ENCODE peak calls at places on chromosomes 4 and X, in nine cellular contexts. One of them, this sample, is unnamed.

GRCh38 chr4:140242357-140243284 is 88.6 kb upstream of the MAML3 start:
- DNase-seq in HCT116: no peak
- DNase-seq in GM12892: no peak
- DNase-seq in IMR-90: no peak
- DNase-seq in lower leg skin: no peak
- DNase-seq in body of pancreas: no peak
- DNase-seq in H1: no peak
- DNase-seq in K562: no peak
- DNase-seq in tibial nerve: no peak
- DNase-seq in this sample: no peak

GRCh38 chrX:134171661-134172587 is 65.1 kb upstream of the CCDC160 start:
- DNase-seq in HCT116: no peak
- DNase-seq in GM12892: no peak
- DNase-seq in IMR-90: no peak
- DNase-seq in lower leg skin: no peak
- DNase-seq in body of pancreas: peak; percentile 32
- DNase-seq in H1: no peak
- DNase-seq in K562: no peak
- DNase-seq in tibial nerve: peak; percentile 28
- DNase-seq in this sample: no peak

GRCh38 chr4:138107023-138107422 is 135.1 kb downstream of the SLC7A11 start:
- DNase-seq in HCT116: no peak
- DNase-seq in GM12892: no peak
- DNase-seq in IMR-90: no peak
- DNase-seq in lower leg skin: no peak
- DNase-seq in body of pancreas: no peak
- DNase-seq in H1: no peak
- DNase-seq in K562: no peak
- DNase-seq in tibial nerve: no peak
- DNase-seq in this sample: no peak

GRCh38 chr4:59127748-59128147 is 2017.6 kb upstream of the IGFBP7 start:
- DNase-seq in HCT116: no peak
- DNase-seq in GM12892: no peak
- DNase-seq in IMR-90: no peak
- DNase-seq in lower leg skin: no peak
- DNase-seq in body of pancreas: no peak
- DNase-seq in H1: no peak
- DNase-seq in K562: no peak
- DNase-seq in tibial nerve: no peak
- DNase-seq in this sample: no peak

GRCh38 chr4:117064297-117064696 is 21.1 kb downstream of the TRAM1L1 start:
- DNase-seq in HCT116: no peak
- DNase-seq in GM12892: no peak
- DNase-seq in IMR-90: peak; percentile 7
- DNase-seq in lower leg skin: no peak
- DNase-seq in body of pancreas: no peak
- DNase-seq in H1: no peak
- DNase-seq in K562: no peak
- DNase-seq in tibial nerve: no peak
- DNase-seq in this sample: peak; percentile 1

GRCh38 chr4:155787113-155787710 is 28.4 kb downstream of the GUCY1B1 start:
- DNase-seq in HCT116: peak; percentile 44
- DNase-seq in GM12892: no peak
- DNase-seq in IMR-90: peak; percentile 70
- DNase-seq in lower leg skin: no peak
- DNase-seq in body of pancreas: no peak
- DNase-seq in H1: no peak
- DNase-seq in K562: no peak
- DNase-seq in tibial nerve: peak; percentile 24
- DNase-seq in this sample: no peak

GRCh38 chr4:73589887-73590801 is 30.1 kb downstream of the RASSF6 start:
- DNase-seq in HCT116: no peak
- DNase-seq in GM12892: no peak
- DNase-seq in IMR-90: no peak
- DNase-seq in lower leg skin: no peak
- DNase-seq in body of pancreas: peak; percentile 50
- DNase-seq in H1: no peak
- DNase-seq in K562: no peak
- DNase-seq in tibial nerve: no peak
- DNase-seq in this sample: no peak

GRCh38 chrX:152197425-152197824 is 59.0 kb upstream of the MAGEA10 start:
- DNase-seq in HCT116: no peak
- DNase-seq in GM12892: no peak
- DNase-seq in IMR-90: no peak
- DNase-seq in lower leg skin: no peak
- DNase-seq in body of pancreas: no peak
- DNase-seq in H1: no peak
- DNase-seq in K562: no peak
- DNase-seq in tibial nerve: no peak
- DNase-seq in this sample: no peak

GRCh38 chr4:77538574-77539157 is 67.0 kb upstream of the CXCL13 start:
- DNase-seq in HCT116: peak; percentile 27
- DNase-seq in GM12892: no peak
- DNase-seq in IMR-90: no peak
- DNase-seq in lower leg skin: no peak
- DNase-seq in body of pancreas: peak; percentile 65
- DNase-seq in H1: no peak
- DNase-seq in K562: no peak
- DNase-seq in tibial nerve: no peak
- DNase-seq in this sample: no peak

GRCh38 chr4:48197643-48198237 is 63.7 kb upstream of the TXK start:
- DNase-seq in HCT116: no peak
- DNase-seq in GM12892: no peak
- DNase-seq in IMR-90: no peak
- DNase-seq in lower leg skin: no peak
- DNase-seq in body of pancreas: no peak
- DNase-seq in H1: no peak
- DNase-seq in K562: peak; percentile 37
- DNase-seq in tibial nerve: no peak
- DNase-seq in this sample: no peak

GRCh38 chrX:46653482-46653881 is 79.9 kb downstream of the CHST7 start:
- DNase-seq in HCT116: no peak
- DNase-seq in GM12892: no peak
- DNase-seq in IMR-90: peak; percentile 4
- DNase-seq in lower leg skin: no peak
- DNase-seq in body of pancreas: no peak
- DNase-seq in H1: peak; percentile 53
- DNase-seq in K562: no peak
- DNase-seq in tibial nerve: no peak
- DNase-seq in this sample: no peak

DNA sequence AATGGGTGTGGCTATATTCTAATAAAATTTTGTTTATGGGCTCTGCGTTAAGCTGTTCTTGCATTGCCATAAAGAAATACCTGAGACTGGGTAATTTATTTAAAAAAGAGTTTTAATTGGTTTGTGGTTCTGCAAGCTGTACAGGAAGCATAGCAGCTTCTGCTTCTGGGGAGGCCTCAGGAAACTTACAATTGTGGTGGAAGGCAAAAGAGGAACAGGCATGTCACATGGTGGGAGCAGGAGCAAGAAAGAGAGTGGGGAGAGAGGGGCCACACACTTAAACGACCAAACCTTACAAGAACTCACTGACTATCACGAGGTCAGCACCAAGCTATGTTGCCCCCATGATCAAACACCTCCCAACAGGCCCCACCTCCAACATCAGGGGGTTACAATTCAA is 74.0 kb downstream of the FHDC1 start:
- DNase-seq in HCT116: no peak
- DNase-seq in GM12892: no peak
- DNase-seq in IMR-90: no peak
- DNase-seq in lower leg skin: no peak
- DNase-seq in body of pancreas: no peak
- DNase-seq in H1: no peak
- DNase-seq in K562: no peak
- DNase-seq in tibial nerve: no peak
- DNase-seq in this sample: no peak
- TF ChIP-seq POLR2A in HCT116: no peak
- TF ChIP-seq POLR2A in GM12892: no peak
- TF ChIP-seq POLR2A in IMR-90: no peak
- TF ChIP-seq POLR2A in lower leg skin: no peak
- TF ChIP-seq POLR2A in body of pancreas: no peak
- TF ChIP-seq POLR2A in H1: no peak
- TF ChIP-seq POLR2A in K562: no peak
- TF ChIP-seq POLR2A in tibial nerve: no peak
- TF ChIP-seq POLR2A in this sample: no peak

DNA sequence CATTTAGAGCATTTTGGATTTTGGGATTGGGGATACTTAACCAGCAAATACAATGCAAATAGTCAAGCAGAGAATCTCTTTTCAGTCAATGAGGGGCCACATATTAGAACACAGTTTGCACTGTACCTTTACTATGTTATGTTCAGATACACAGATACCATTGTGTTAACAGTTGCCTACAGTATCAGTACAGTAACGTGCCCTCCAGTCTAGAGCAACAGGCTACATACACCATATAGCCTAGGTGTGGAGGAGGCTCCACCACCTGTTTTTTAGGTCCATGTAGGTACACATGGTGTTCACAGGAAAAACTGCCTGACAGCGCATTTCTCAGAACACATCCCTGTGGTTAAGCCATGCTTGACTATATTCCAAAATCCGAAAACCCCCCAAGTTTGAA is 9.1 kb downstream of the GRPEL1 start:
- DNase-seq in HCT116: no peak
- DNase-seq in GM12892: no peak
- DNase-seq in IMR-90: no peak
- DNase-seq in lower leg skin: no peak
- DNase-seq in body of pancreas: no peak
- DNase-seq in H1: no peak
- DNase-seq in K562: no peak
- DNase-seq in tibial nerve: no peak
- DNase-seq in this sample: no peak
- TF ChIP-seq POLR2A in HCT116: no peak
- TF ChIP-seq POLR2A in GM12892: no peak
- TF ChIP-seq POLR2A in IMR-90: no peak
- TF ChIP-seq POLR2A in lower leg skin: no peak
- TF ChIP-seq POLR2A in body of pancreas: no peak
- TF ChIP-seq POLR2A in H1: no peak
- TF ChIP-seq POLR2A in K562: peak; percentile 43
- TF ChIP-seq POLR2A in tibial nerve: no peak
- TF ChIP-seq POLR2A in this sample: no peak

DNA sequence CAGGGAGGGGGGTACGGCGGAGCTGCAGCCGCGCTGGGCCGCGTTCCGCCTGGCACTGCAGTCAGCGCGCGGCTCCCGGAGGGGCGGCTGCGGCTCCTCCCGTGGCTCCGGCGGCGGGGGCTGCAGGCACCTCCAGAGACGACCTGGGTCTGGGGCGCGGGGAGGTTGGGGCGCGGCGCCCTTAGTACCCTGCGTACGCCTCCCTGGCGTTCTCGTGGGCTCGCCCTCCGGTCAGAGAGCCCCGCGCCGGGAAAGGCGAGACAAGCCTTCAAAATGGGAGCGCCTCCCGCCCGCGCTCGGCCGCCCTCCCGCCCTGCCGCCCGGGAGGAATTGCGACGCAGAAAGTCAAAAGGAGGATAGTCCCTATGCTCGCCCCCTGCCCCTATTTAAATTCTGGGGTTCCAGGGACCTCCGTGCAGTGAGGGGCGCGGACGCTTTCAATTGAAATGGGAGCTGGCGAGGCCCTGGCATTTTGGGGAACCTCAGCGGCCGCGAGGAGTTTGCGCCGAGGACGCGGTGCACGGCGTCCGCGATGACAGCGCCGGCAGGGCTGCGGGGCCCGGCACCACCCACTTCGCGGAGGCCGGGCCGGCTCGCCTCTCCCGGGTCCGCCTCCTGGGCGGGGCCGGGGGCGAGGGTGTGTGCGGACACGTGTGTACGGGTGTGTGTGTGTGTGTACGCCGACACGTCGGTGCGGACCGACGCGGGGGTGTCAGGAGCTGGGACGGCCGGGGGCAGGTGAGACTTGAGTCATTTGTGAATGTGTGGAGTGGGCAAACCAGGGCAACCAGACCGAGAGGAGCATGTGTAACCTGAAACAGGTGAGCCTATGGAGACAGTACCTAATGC is 544 bp downstream of the HERC3 start:
- DNase-seq in HCT116: peak; percentile 48
- DNase-seq in GM12892: peak; percentile 88
- DNase-seq in IMR-90: peak; percentile 68
- DNase-seq in lower leg skin: peak; percentile 85
- DNase-seq in body of pancreas: peak; percentile 79
- DNase-seq in H1: peak; percentile 80
- DNase-seq in K562: peak; percentile 92
- DNase-seq in tibial nerve: peak; percentile 62
- DNase-seq in this sample: peak; percentile 62
- TF ChIP-seq POLR2A in HCT116: no peak
- TF ChIP-seq POLR2A in GM12892: no peak
- TF ChIP-seq POLR2A in IMR-90: no peak
- TF ChIP-seq POLR2A in lower leg skin: no peak
- TF ChIP-seq POLR2A in body of pancreas: peak; percentile 47
- TF ChIP-seq POLR2A in H1: no peak
- TF ChIP-seq POLR2A in K562: peak; percentile 57
- TF ChIP-seq POLR2A in tibial nerve: peak; percentile 57
- TF ChIP-seq POLR2A in this sample: peak; percentile 60

GRCh38 chr4:10026485-10026884 is 5.2 kb upstream of the SLC2A9 start:
- DNase-seq in HCT116: no peak
- DNase-seq in GM12892: no peak
- DNase-seq in IMR-90: no peak
- DNase-seq in lower leg skin: no peak
- DNase-seq in body of pancreas: no peak
- DNase-seq in H1: no peak
- DNase-seq in K562: no peak
- DNase-seq in tibial nerve: no peak
- DNase-seq in this sample: no peak
- TF ChIP-seq POLR2A in HCT116: no peak
- TF ChIP-seq POLR2A in GM12892: no peak
- TF ChIP-seq POLR2A in IMR-90: no peak
- TF ChIP-seq POLR2A in lower leg skin: no peak
- TF ChIP-seq POLR2A in body of pancreas: no peak
- TF ChIP-seq POLR2A in H1: no peak
- TF ChIP-seq POLR2A in K562: no peak
- TF ChIP-seq POLR2A in tibial nerve: no peak
- TF ChIP-seq POLR2A in this sample: no peak

GRCh38 chr4:86935833-86936721 is 1.3 kb downstream of the AFF1 start:
- DNase-seq in HCT116: peak; percentile 78
- DNase-seq in GM12892: no peak
- DNase-seq in IMR-90: peak; percentile 57
- DNase-seq in lower leg skin: peak; percentile 80
- DNase-seq in body of pancreas: peak; percentile 69
- DNase-seq in H1: peak; percentile 73
- DNase-seq in K562: peak; percentile 70
- DNase-seq in tibial nerve: peak; percentile 63
- DNase-seq in this sample: peak; percentile 35
- TF ChIP-seq POLR2A in HCT116: no peak
- TF ChIP-seq POLR2A in GM12892: no peak
- TF ChIP-seq POLR2A in IMR-90: no peak
- TF ChIP-seq POLR2A in lower leg skin: no peak
- TF ChIP-seq POLR2A in body of pancreas: no peak
- TF ChIP-seq POLR2A in H1: peak; percentile 46
- TF ChIP-seq POLR2A in K562: peak; percentile 64
- TF ChIP-seq POLR2A in tibial nerve: peak; percentile 35
- TF ChIP-seq POLR2A in this sample: peak; percentile 27